ENCODE peak calls at places on chromosome 6, in five cellular contexts. K, G, A, J and Z are unnamed samples.

GRCh38 chr6:134537146-134537555 is 219.2 kb upstream of the SGK1 start:
- DNase-seq in K (no peak), G (no peak), A (peak; percentile 71), J (no peak), Z (no peak)

GRCh38 chr6:90653750-90654149 is 66.9 kb upstream of the MAP3K7 start:
- DNase-seq in K (no peak), G (no peak), A (no peak), J (no peak), Z (no peak)

GRCh38 chr6:113697642-113698410 is 159.3 kb upstream of the MARCKS start:
- DNase-seq in K (no peak), G (no peak), A (no peak), J (no peak), Z (no peak)

GRCh38 chr6:21898107-21898796 is 304.7 kb downstream of the SOX4 start:
- DNase-seq in K (no peak), G (no peak), A (peak; percentile 59), J (no peak), Z (no peak)

GRCh38 chr6:135974416-135974815 is 122.9 kb downstream of the PDE7B start:
- DNase-seq in K (no peak), G (no peak), A (no peak), J (no peak), Z (no peak)

GRCh38 chr6:29653452-29654038 is 3.3 kb upstream of the MOG start:
- DNase-seq in K (no peak), G (peak; percentile 87), A (peak; percentile 87), J (peak; percentile 38), Z (peak; percentile 65)

GRCh38 chr6:162621246-162621645 is 106.3 kb downstream of the PRKN start:
- DNase-seq in K (no peak), G (peak; percentile 15), A (peak; percentile 94), J (no peak), Z (no peak)

GRCh38 chr6:30931959-30932645 is at the start of gene SFTA2:
- DNase-seq in K (no peak), G (no peak), A (no peak), J (no peak), Z (no peak)

GRCh38 chr6:85469276-85470022 is 19.6 kb downstream of the NT5E start:
- DNase-seq in K (no peak), G (no peak), A (peak; percentile 32), J (no peak), Z (no peak)

GRCh38 chr6:128806274-128806673 is 76.7 kb upstream of the LAMA2 start:
- DNase-seq in K (no peak), G (no peak), A (no peak), J (no peak), Z (no peak)

GRCh38 chr6:105920071-105920470 is 166.1 kb upstream of the PRDM1 start:
- DNase-seq in K (no peak), G (no peak), A (no peak), J (no peak), Z (no peak)

GRCh38 chr6:107132330-107132954 is 17.1 kb upstream of the BEND3 start:
- DNase-seq in K (no peak), G (peak; percentile 43), A (no peak), J (no peak), Z (no peak)